ENCODE peak calls at places on chromosomes 7 and 10, in five cellular contexts. One of them, this sample, is unnamed.

GRCh38 chr7:40918701-40919271 is 784.0 kb downstream of the SUGCT start:
- DNase-seq in dermis blood vessel endothelial cell: no peak
- DNase-seq in activated CD8-positive, alpha-beta memory T cell treated with anti-CD3 and anti-CD28 coated beads for 4 hours: no peak
- DNase-seq in NCI-H774: no peak
- DNase-seq in NCI-H1092: no peak
- DNase-seq in this sample: no peak

GRCh38 chr7:5652829-5653228 is 128.6 kb downstream of the RNF216 start:
- DNase-seq in dermis blood vessel endothelial cell: no peak
- DNase-seq in activated CD8-positive, alpha-beta memory T cell treated with anti-CD3 and anti-CD28 coated beads for 4 hours: no peak
- DNase-seq in NCI-H774: no peak
- DNase-seq in NCI-H1092: no peak
- DNase-seq in this sample: no peak

GRCh38 chr7:116876664-116877442 is 14.5 kb downstream of the CAPZA2 start:
- DNase-seq in dermis blood vessel endothelial cell: peak; percentile 97
- DNase-seq in activated CD8-positive, alpha-beta memory T cell treated with anti-CD3 and anti-CD28 coated beads for 4 hours: no peak
- DNase-seq in NCI-H774: no peak
- DNase-seq in NCI-H1092: no peak
- DNase-seq in this sample: no peak

GRCh38 chr10:76082232-76082631 is 650.8 kb downstream of the LRMDA start:
- DNase-seq in dermis blood vessel endothelial cell: no peak
- DNase-seq in activated CD8-positive, alpha-beta memory T cell treated with anti-CD3 and anti-CD28 coated beads for 4 hours: no peak
- DNase-seq in NCI-H774: no peak
- DNase-seq in NCI-H1092: no peak
- DNase-seq in this sample: no peak

GRCh38 chr10:104109908-104110662 is 11.9 kb upstream of the SFR1 start:
- DNase-seq in dermis blood vessel endothelial cell: peak; percentile 51
- DNase-seq in activated CD8-positive, alpha-beta memory T cell treated with anti-CD3 and anti-CD28 coated beads for 4 hours: no peak
- DNase-seq in NCI-H774: no peak
- DNase-seq in NCI-H1092: no peak
- DNase-seq in this sample: no peak

GRCh38 chr7:155438778-155439177 is 19.2 kb upstream of the EN2 start:
- DNase-seq in dermis blood vessel endothelial cell: no peak
- DNase-seq in activated CD8-positive, alpha-beta memory T cell treated with anti-CD3 and anti-CD28 coated beads for 4 hours: no peak
- DNase-seq in NCI-H774: no peak
- DNase-seq in NCI-H1092: no peak
- DNase-seq in this sample: no peak

GRCh38 chr10:32971536-32972091 is 13.6 kb upstream of the ITGB1 start:
- DNase-seq in dermis blood vessel endothelial cell: no peak
- DNase-seq in activated CD8-positive, alpha-beta memory T cell treated with anti-CD3 and anti-CD28 coated beads for 4 hours: no peak
- DNase-seq in NCI-H774: no peak
- DNase-seq in NCI-H1092: peak; percentile 9
- DNase-seq in this sample: no peak

GRCh38 chr7:20199015-20199737 is 18.0 kb downstream of the MACC1 start:
- DNase-seq in dermis blood vessel endothelial cell: peak; percentile 23
- DNase-seq in activated CD8-positive, alpha-beta memory T cell treated with anti-CD3 and anti-CD28 coated beads for 4 hours: no peak
- DNase-seq in NCI-H774: peak; percentile 42
- DNase-seq in NCI-H1092: peak; percentile 74
- DNase-seq in this sample: peak; percentile 45

GRCh38 chr7:107874605-107875446 is 16.2 kb upstream of the DLD start:
- DNase-seq in dermis blood vessel endothelial cell: peak; percentile 81
- DNase-seq in activated CD8-positive, alpha-beta memory T cell treated with anti-CD3 and anti-CD28 coated beads for 4 hours: no peak
- DNase-seq in NCI-H774: peak; percentile 31
- DNase-seq in NCI-H1092: peak; percentile 52
- DNase-seq in this sample: peak; percentile 52

GRCh38 chr7:99926351-99926750 is 3.1 kb downstream of the GJC3 start:
- DNase-seq in dermis blood vessel endothelial cell: no peak
- DNase-seq in activated CD8-positive, alpha-beta memory T cell treated with anti-CD3 and anti-CD28 coated beads for 4 hours: no peak
- DNase-seq in NCI-H774: no peak
- DNase-seq in NCI-H1092: no peak
- DNase-seq in this sample: no peak

GRCh38 chr7:136894789-136895188 is 26.3 kb downstream of the CHRM2 start:
- DNase-seq in dermis blood vessel endothelial cell: no peak
- DNase-seq in activated CD8-positive, alpha-beta memory T cell treated with anti-CD3 and anti-CD28 coated beads for 4 hours: no peak
- DNase-seq in NCI-H774: no peak
- DNase-seq in NCI-H1092: no peak
- DNase-seq in this sample: no peak

GRCh38 chr7:94182066-94182465 is 177.9 kb upstream of the BET1 start:
- DNase-seq in dermis blood vessel endothelial cell: peak; percentile 77
- DNase-seq in activated CD8-positive, alpha-beta memory T cell treated with anti-CD3 and anti-CD28 coated beads for 4 hours: no peak
- DNase-seq in NCI-H774: no peak
- DNase-seq in NCI-H1092: no peak
- DNase-seq in this sample: no peak

GRCh38 chr7:141483044-141483443 is 68.2 kb upstream of the AGK start:
- DNase-seq in dermis blood vessel endothelial cell: no peak
- DNase-seq in activated CD8-positive, alpha-beta memory T cell treated with anti-CD3 and anti-CD28 coated beads for 4 hours: no peak
- DNase-seq in NCI-H774: no peak
- DNase-seq in NCI-H1092: no peak
- DNase-seq in this sample: no peak

GRCh38 chr10:91924212-91925021 is 847 bp downstream of the BTAF1 start:
- DNase-seq in dermis blood vessel endothelial cell: peak; percentile 40
- DNase-seq in activated CD8-positive, alpha-beta memory T cell treated with anti-CD3 and anti-CD28 coated beads for 4 hours: no peak
- DNase-seq in NCI-H774: no peak
- DNase-seq in NCI-H1092: no peak
- DNase-seq in this sample: no peak

GRCh38 chr10:23195846-23196200 is 3.7 kb downstream of the PTF1A start:
- DNase-seq in dermis blood vessel endothelial cell: no peak
- DNase-seq in activated CD8-positive, alpha-beta memory T cell treated with anti-CD3 and anti-CD28 coated beads for 4 hours: no peak
- DNase-seq in NCI-H774: no peak
- DNase-seq in NCI-H1092: no peak
- DNase-seq in this sample: no peak